ENCODE peak calls at places on chromosomes 1 and 21, in four cellular contexts. Z is ovary, L is mucosa of descending colon, C is IMR-90. K is an unnamed sample.

GRCh38 chr1:214623430-214623829 is 20.4 kb downstream of the CENPF start:
- DNase-seq in Z (no peak), L (no peak), C (no peak), K (no peak)

GRCh38 chr1:91672601-91673161 is 172.0 kb downstream of the CDC7 start:
- DNase-seq in Z (no peak), L (no peak), C (no peak), K (no peak)

GRCh38 chr1:245953876-245954660 is 553.0 kb downstream of the SMYD3 start:
- DNase-seq in Z (no peak), L (no peak), C (no peak), K (no peak)

GRCh38 chr1:115189814-115190541 is 100.7 kb upstream of the TSPAN2 start:
- DNase-seq in Z (peak; percentile 34), L (no peak), C (peak; percentile 95), K (no peak)

GRCh38 chr1:119982006-119982405 is 85.7 kb upstream of the ADAM30 start:
- DNase-seq in Z (no peak), L (no peak), C (peak; percentile 68), K (no peak)

GRCh38 chr1:8860738-8861516 is 17.6 kb downstream of the ENO1 start:
- DNase-seq in Z (no peak), L (no peak), C (no peak), K (no peak)

GRCh38 chr1:151047925-151048644 is 534 bp downstream of the C1orf56 start:
- DNase-seq in Z (peak; percentile 68), L (peak; percentile 83), C (peak; percentile 57), K (peak; percentile 80)

GRCh38 chr1:7046314-7046713 is 261.1 kb downstream of the CAMTA1 start:
- DNase-seq in Z (no peak), L (no peak), C (peak; percentile 77), K (peak; percentile 27)

GRCh38 chr1:213996320-213997022 is 8.7 kb downstream of the PROX1 start:
- DNase-seq in Z (peak; percentile 64), L (no peak), C (no peak), K (no peak)

DNA sequence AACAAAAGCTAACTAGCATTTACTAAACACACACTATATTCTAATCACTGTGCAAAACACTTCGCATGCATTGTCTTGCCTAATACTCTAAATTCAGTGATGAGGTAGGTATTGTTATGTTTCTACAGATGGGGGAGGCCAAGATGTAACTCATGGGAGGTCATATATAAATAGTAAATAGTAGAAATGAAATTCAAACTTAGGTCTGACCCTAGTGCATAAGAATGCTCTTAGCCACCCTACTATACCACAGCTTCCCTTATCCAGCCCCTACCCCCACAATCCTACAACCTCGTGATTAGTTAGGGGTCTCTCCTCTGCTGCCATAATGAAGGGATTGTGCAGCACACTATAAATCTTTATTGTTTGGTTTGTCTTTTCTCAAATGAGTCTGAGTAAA is 3.3 kb downstream of the PFDN2 start:
- DNase-seq in Z (no peak), L (no peak), C (peak; percentile 60), K (no peak)
- H3K4me1 ChIP-seq in Z (peaks cover 19% of the 10 kb centered on the region), L (peaks cover 28% of the 10 kb centered on the region), C (peaks cover 12% of the 10 kb centered on the region), K (peaks cover 61% of the 10 kb centered on the region)

DNA sequence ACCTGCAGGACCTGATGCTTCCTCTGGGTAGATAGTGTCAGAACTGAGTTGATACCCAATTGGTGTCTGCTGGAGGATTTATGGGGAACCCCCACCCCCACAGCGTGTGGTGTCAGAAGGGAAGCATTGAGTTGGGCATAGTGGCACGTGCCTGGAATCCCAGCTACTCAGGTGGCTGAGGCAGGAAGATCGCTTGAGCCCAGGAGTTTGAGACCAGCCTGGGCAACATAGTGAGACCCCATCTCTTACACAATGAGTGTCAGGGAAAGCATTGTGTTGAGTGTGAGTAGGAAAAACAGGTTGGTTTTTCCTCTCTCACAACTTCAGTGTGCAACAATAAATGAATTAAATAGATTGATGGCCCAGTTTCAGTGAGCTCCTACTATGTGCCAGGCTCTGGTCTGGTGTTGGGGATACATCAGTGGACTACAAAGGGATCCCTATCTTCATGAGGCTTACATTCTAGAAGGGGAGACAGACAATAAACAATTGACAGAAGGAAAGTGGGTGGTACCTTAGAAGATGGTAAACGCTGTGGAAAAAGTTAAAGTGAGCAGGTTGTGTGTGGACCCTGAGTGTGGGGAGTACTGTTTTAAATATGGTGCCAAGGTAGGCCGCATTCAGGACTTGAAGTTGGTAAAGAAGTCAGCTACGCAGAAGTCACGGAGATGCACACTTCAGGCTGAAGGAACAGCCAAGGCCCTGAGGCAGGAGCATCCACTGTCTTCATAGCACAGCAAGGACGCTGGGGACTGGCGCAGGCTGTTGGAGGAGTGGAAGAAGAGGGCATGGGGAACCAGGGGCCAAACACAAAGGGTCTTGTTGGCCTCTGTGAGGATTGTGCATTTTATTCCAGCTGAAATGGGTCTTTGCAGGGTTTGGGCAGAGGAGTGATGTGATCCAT is 16.3 kb downstream of the DNAJC16 start:
- DNase-seq in Z (no peak), L (no peak), C (no peak), K (no peak)
- H3K36me3 ChIP-seq in Z (no peaks in the 10 kb centered on the region), L (no peaks in the 10 kb centered on the region), C (peaks cover 34% of the 10 kb centered on the region), K (peaks cover 5% of the 10 kb centered on the region)

GRCh38 chr21:34883501-34884271 is 165.4 kb downstream of the RUNX1 start:
- DNase-seq in Z (no peak), L (no peak), C (no peak), K (no peak)

GRCh38 chr21:34884346-34884929 is 164.7 kb downstream of the RUNX1 start:
- DNase-seq in Z (no peak), L (no peak), C (no peak), K (no peak)

GRCh38 chr21:34886554-34887385 is 162.3 kb downstream of the RUNX1 start:
- DNase-seq in Z (peak; percentile 36), L (peak; percentile 67), C (no peak), K (peak; percentile 17)

GRCh38 chr21:34885636-34886553 is 163.2 kb downstream of the RUNX1 start:
- DNase-seq in Z (peak; percentile 23), L (no peak), C (no peak), K (peak; percentile 23)

GRCh38 chr21:34885125-34885524 is 164.0 kb downstream of the RUNX1 start:
- DNase-seq in Z (no peak), L (no peak), C (no peak), K (no peak)
- H3K4me3 ChIP-seq in Z (peak overlapping the region; percentile 2), L (no peak overlapping the region), C (peak overlapping the region; percentile 99), K (no peak overlapping the region)

DNA sequence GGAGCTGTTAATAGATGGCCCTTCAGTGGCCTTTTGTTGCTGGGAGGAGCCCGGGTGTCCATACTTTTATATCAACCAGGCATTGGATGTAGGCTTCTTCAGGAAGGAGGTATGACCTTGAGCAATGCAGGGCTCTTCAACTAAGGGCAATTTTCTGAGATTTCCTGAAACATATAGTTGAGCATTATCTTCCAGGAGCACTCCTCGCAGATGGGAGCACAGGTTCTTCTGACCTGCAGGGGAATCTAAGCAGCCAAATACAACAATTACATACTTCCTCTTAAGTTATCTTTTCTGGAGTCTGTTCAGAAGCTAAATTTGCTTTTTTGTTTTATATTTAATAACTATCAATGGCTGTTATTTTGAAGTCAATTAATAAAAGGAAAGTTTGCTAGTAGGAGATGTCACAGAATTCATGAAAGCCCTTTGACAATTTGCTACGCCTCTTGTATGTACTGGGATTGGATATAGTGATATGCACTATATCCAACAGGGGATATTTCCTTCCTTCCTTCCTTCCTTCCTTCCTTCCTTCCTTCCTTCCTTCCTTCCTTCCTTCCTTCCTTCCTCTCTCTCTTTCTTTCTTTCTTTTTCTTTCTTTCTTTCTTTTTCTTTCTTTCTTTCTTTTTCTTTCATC is 422.6 kb upstream of the NEGR1 start:
- DNase-seq in Z (no peak), L (no peak), C (no peak), K (no peak)
- H3K4me1 ChIP-seq in Z (no peaks in the 10 kb centered on the region), L (no peaks in the 10 kb centered on the region), C (no peaks in the 10 kb centered on the region), K (no peaks in the 10 kb centered on the region)

DNA sequence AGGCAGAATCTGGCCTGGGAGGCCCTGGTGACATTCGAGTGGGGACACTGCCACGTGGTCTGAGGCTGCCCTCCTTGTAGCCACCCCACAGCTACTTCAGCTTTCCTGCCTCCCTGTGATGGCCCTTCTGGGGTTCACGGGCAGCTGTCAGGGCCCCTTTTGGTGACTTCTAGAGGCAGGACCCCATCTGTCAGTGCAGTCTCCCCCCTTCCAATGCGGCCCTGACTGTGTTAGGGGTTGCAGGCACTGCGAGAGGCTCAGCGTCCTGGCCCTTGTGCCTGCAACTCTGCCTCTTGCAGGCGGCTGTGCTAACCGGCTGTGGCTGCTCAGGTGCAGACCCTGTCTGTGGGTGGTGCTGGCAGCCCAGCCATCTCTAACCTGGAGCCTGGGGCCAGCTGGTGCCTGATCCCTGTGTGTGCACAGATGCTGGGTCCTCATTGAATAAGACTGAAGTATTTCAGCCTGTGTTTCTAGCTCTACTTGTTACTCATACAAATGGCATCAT is 62.2 kb downstream of the S100B start:
- DNase-seq in Z (no peak), L (no peak), C (no peak), K (no peak)
- H3K36me3 ChIP-seq in Z (no peaks in the 10 kb centered on the region), L (no peaks in the 10 kb centered on the region), C (peaks cover 62% of the 10 kb centered on the region), K (no peaks in the 10 kb centered on the region)

DNA sequence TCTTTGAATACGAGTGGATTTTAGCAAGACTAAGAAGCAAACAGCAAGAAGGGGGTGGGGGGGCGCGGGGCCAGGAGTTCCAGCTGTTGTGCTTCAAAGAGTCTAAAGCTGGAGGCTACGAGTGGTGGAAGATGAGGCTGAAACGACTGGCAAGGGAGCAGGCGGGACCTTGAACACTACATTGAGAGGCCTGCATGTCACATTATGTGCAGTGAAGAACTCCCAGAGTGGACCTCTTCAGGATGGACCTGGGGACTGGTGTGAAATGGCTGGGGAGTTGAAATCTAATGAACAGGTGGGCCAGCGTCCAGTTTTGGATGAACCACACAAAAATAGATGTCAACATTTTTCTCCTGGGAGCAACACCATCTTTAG is 1.1 kb downstream of the GPX7 start:
- DNase-seq in Z (peak; percentile 16), L (no peak), C (no peak), K (no peak)
- H3K4me3 ChIP-seq in Z (no peak overlapping the region), L (no peak overlapping the region), C (no peak overlapping the region), K (no peak overlapping the region)

GRCh38 chr1:110880708-110881374 is 7.9 kb downstream of the CD53 start:
- DNase-seq in Z (no peak), L (no peak), C (no peak), K (no peak)
- H3K4me1 ChIP-seq in Z (no peaks in the 10 kb centered on the region), L (no peaks in the 10 kb centered on the region), C (no peaks in the 10 kb centered on the region), K (no peaks in the 10 kb centered on the region)

GRCh38 chr1:32831878-32832277 is 14.4 kb downstream of the S100PBP start:
- DNase-seq in Z (no peak), L (no peak), C (no peak), K (no peak)
- H3K36me3 ChIP-seq in Z (no peaks in the 10 kb centered on the region), L (peaks cover 8% of the 10 kb centered on the region), C (peaks cover 31% of the 10 kb centered on the region), K (no peaks in the 10 kb centered on the region)

DNA sequence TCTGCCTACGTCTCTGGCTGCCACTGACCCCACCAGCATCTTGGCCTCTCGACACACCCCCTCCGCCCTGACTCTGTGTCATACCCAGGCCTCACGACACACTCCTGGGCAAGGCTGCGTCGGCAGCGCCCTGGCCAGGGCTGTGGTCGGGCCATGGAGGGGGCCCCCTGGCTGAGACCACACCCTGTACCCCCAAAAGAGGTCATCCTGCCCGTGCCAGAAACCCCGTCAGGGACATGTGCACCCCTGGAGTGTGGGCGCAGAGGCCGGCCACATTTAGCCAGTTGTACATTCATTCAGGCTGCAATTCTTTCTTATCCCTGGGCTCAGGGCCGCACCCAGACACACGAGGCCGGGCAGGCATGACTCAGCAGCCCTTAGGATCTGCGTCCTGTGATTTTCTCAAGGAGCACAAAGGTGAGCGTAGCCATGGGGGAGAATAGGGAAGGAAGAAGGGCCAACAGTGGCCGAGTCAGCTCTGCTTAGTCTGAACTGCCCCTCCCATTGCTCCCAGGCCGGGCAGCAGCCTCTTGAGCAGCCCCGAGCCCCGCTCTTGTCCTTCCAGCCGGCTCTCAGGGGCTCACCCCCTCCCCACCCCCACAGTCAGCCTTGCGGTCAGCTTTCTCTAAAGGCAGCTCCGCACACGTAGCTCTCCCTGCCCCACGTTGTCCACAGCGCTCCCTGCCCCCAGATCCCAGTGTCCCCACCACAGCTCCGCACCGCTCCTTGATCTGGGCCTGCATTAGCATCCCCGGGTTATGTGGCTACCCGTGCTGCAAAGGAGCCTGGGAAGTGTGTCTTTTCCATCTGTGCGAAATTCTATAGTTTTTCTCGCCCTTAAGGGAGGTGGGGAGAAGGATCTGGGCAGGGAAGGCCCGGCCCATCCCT is 7.9 kb downstream of the CSTB start:
- DNase-seq in Z (peak; percentile 55), L (peak; percentile 83), C (peak; percentile 75), K (peak; percentile 64)
- H3K4me3 ChIP-seq in Z (no peak overlapping the region), L (no peak overlapping the region), C (no peak overlapping the region), K (no peak overlapping the region)

GRCh38 chr1:85342177-85342576 is 65.7 kb upstream of the BCL10 start:
- DNase-seq in Z (no peak), L (no peak), C (peak; percentile 77), K (no peak)
- H3K4me1 ChIP-seq in Z (peaks cover 3% of the 10 kb centered on the region), L (no peaks in the 10 kb centered on the region), C (peaks cover 16% of the 10 kb centered on the region), K (peaks cover 41% of the 10 kb centered on the region)